ENCODE peak calls at places on chromosomes 5 and 9, in seven cellular contexts. H is PC-3, B is psoas muscle, U is fibroblast of lung, Q is H9, G is neural progenitor cell, T is tibial nerve. D is an unnamed sample.

GRCh38 chr5:98923961-98924360 is 4.8 kb downstream of the CHD1 start:
- DNase-seq in H (no peak), U (no peak), G (no peak), Q (no peak), T (no peak), B (no peak), D (no peak)

GRCh38 chr5:112960861-112961504 is 15.6 kb upstream of the DCP2 start:
- DNase-seq in H (no peak), Q (no peak), B (no peak), U (no peak), G (no peak), T (no peak), D (no peak)

GRCh38 chr5:99019812-99020697 is 91.2 kb upstream of the CHD1 start:
- DNase-seq in U (peak; percentile 95), T (no peak), H (peak; percentile 94), B (no peak), G (no peak), Q (no peak), D (no peak)

GRCh38 chr5:620586-621180 is 8.5 kb downstream of the CEP72 start:
- DNase-seq in B (peak; percentile 33), U (no peak), T (no peak), G (no peak), Q (no peak), H (no peak), D (no peak)

GRCh38 chr9:113882181-113882580 is 6.1 kb downstream of the ZNF618 start:
- DNase-seq in U (no peak), T (no peak), B (no peak), H (no peak), Q (no peak), G (no peak), D (no peak)

GRCh38 chr5:149002761-149003689 is 59.8 kb downstream of the SH3TC2 start:
- DNase-seq in Q (no peak), G (no peak), H (peak; percentile 95), T (no peak), U (peak; percentile 66), B (no peak), D (no peak)

GRCh38 chr9:89791754-89792153 is 186.9 kb downstream of the GADD45G start:
- DNase-seq in H (no peak), T (no peak), G (no peak), B (no peak), U (no peak), Q (no peak), D (no peak)

GRCh38 chr5:132263548-132264261 is 6.2 kb downstream of the PDLIM4 start:
- DNase-seq in B (no peak), U (peak; percentile 94), Q (peak; percentile 14), T (peak; percentile 8), H (peak; percentile 72), G (no peak), D (peak; percentile 73)

GRCh38 chr5:179862891-179863290 is 4.3 kb upstream of the MRNIP start:
- DNase-seq in H (no peak), B (peak; percentile 35), U (no peak), T (no peak), G (no peak), Q (no peak), D (no peak)

GRCh38 chr9:93226819-93227218 is 42.9 kb downstream of the WNK2 start:
- DNase-seq in H (no peak), Q (no peak), T (no peak), G (no peak), U (no peak), B (peak; percentile 12), D (no peak)

GRCh38 chr5:1526151-1526631 is 2.4 kb upstream of the LPCAT1 start:
- DNase-seq in U (no peak), T (no peak), H (no peak), B (peak; percentile 42), Q (no peak), G (no peak), D (peak; percentile 54)

GRCh38 chr5:115586525-115587146 is 15.6 kb downstream of the TICAM2 start:
- DNase-seq in B (no peak), Q (no peak), T (no peak), H (peak; percentile 53), U (peak; percentile 29), G (peak; percentile 31), D (no peak)

GRCh38 chr9:2815661-2816060 is 28.2 kb downstream of the PUM3 start:
- DNase-seq in B (no peak), U (no peak), T (no peak), Q (no peak), H (no peak), G (no peak), D (no peak)

GRCh38 chr5:123090641-123091257 is 1.7 kb downstream of the PRDM6 start:
- DNase-seq in H (no peak), U (no peak), T (no peak), B (no peak), G (peak; percentile 50), Q (peak; percentile 53), D (no peak)

GRCh38 chr5:123089971-123090640 is 1.1 kb downstream of the PRDM6 start:
- DNase-seq in Q (peak; percentile 69), T (no peak), H (no peak), B (no peak), U (peak; percentile 25), G (peak; percentile 79), D (no peak)

GRCh38 chr5:123088031-123088805 is 823 bp upstream of the PRDM6 start:
- DNase-seq in B (no peak), G (peak; percentile 54), T (no peak), U (peak; percentile 20), H (no peak), Q (peak; percentile 57), D (no peak)

GRCh38 chr5:123091258-123091987 is 2.4 kb downstream of the PRDM6 start:
- DNase-seq in B (no peak), Q (no peak), U (peak; percentile 16), T (no peak), G (no peak), H (no peak), D (no peak)

GRCh38 chr5:123089572-123089970 is 530 bp downstream of the PRDM6 start:
- DNase-seq in H (no peak), B (peak; percentile 58), Q (peak; percentile 74), U (peak; percentile 34), G (peak; percentile 66), T (no peak), D (no peak)
- H3K4me1 ChIP-seq in H (no peaks in the 10 kb centered on the region), B (peaks cover 15% of the 10 kb centered on the region), Q (peaks cover 7% of the 10 kb centered on the region), U (peaks cover 7% of the 10 kb centered on the region), G (peaks cover 44% of the 10 kb centered on the region), T (no peaks in the 10 kb centered on the region), D (peaks cover 24% of the 10 kb centered on the region)

DNA sequence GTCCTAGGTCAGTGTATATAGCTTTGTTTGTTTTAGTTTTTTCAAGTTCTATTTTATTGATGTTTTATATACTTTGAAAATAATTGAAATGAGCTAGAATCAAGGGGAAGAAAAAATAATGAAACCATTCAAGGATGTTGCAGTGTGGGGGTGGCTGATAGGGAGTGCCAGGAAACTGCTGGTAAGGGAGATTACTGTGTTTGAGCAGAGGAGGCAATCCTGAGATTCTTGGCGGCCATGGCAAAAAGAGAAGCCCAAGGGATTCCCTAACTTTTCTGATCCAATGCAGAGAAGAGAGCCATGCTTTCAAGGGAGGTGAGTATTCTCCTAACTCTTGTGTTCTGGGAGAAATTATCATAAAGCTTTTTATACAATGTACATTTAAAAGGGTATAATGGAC is 16.6 kb downstream of the TXNDC8 start:
- DNase-seq in U (peak; percentile 52), Q (no peak), B (no peak), G (no peak), T (no peak), H (no peak), D (no peak)
- TF ChIP-seq CTCF in U (no peak), Q (no peak), B (no peak), G (no peak), T (no peak), H (no peak), D (no peak)

DNA sequence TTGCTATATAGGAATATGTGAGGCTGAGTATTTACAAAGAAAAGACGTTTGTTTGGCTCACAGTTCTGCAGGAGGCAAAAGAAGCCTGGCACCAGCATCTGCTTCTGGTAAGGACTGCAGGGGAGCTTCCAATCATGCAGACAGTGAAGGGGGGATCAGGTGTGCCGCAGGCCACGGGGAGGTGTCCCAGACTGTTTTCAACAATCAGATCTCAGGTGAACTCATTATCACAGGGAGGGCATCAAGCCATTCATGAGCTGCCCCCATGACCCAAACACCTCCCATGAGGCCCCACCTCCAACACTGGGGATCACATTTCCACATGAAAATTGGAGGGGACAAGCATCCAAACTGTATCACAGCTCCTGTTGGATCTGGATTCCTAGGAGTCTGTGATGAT is 30.4 kb upstream of the TRIM14 start:
- DNase-seq in B (no peak), T (no peak), U (no peak), G (no peak), Q (no peak), H (no peak), D (no peak)
- H3K4me1 ChIP-seq in B (no peaks in the 10 kb centered on the region), T (no peaks in the 10 kb centered on the region), U (no peaks in the 10 kb centered on the region), G (peaks cover 7% of the 10 kb centered on the region), Q (no peaks in the 10 kb centered on the region), H (peaks cover 21% of the 10 kb centered on the region), D (no peaks in the 10 kb centered on the region)

DNA sequence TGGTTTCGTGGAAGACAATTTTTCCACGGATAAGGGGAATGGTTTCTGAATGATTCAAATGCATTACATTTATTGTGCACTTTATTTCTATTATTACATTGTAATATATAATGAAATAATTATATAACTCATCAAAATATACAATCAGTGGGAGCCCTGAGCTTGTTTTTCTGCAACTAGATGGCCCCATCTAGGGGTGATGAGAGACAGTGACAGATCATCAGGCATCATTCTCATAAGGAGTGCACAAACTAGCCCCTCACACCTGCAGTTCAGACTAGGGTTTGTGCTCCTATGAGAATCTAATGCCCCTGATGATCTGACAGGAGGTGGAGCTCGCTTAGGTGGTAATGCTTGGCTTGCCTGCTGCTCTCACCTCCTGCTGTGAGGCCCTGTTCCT is 6.4 kb downstream of the ISCA1 start:
- DNase-seq in Q (no peak), H (no peak), B (no peak), G (peak; percentile 27), U (no peak), T (no peak), D (no peak)
- TF ChIP-seq CTCF in Q (peak; percentile 66), H (no peak), B (peak; percentile 6), G (peak; percentile 53), U (peak; percentile 31), T (no peak), D (peak; percentile 25)

DNA sequence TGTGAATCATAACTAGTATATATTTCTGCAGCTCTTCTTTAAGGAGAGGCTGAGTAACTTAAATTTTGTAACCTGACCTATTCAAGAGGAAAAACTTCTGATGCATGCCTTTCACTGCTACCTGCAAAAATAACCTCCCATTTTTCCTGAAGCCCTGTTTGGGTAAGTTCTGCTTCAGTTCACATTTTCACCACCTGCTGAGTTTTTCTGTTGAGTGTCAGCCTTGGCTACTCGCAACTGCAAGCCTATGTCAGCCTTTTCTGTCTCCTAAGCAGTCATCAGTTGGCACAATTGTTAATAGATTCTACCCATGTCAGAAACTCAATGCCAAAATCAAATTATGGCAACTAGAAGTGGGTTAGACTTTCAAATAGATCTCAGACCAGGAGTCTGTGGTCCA is 8.2 kb upstream of the TNFAIP8 start:
- DNase-seq in T (no peak), Q (no peak), H (no peak), U (no peak), B (no peak), G (peak; percentile 50), D (no peak)
- H3K4me1 ChIP-seq in T (no peaks in the 10 kb centered on the region), Q (peaks cover 7% of the 10 kb centered on the region), H (peaks cover 4% of the 10 kb centered on the region), U (peaks cover 2% of the 10 kb centered on the region), B (no peaks in the 10 kb centered on the region), G (peaks cover 22% of the 10 kb centered on the region), D (no peaks in the 10 kb centered on the region)

D was measured in right atrium auricular region.